ENCODE peak calls at places on chromosomes 12 and 14, in nine cellular contexts. X, S, E, B, A, M, N, V and R are unnamed samples.
A peak's percentile ranks its signal among the peaks of the same experiment; 100 is the strongest.

GRCh38 chr14:73729556-73730265 is 15.5 kb upstream of the PNMA1 start:
- DNase-seq in B (no peak), N (no peak), M (peak; percentile 66), E (no peak), S (no peak), A (no peak), V (no peak), X (no peak), R (no peak)

GRCh38 chr12:57233357-57234232 is 4.1 kb downstream of the SHMT2 start:
- DNase-seq in A (no peak), E (peak; percentile 83), S (no peak), B (peak; percentile 86), N (no peak), M (no peak), V (peak; percentile 78), X (no peak), R (peak; percentile 86)

GRCh38 chr12:24778486-24779304 is 170.2 kb downstream of the BCAT1 start:
- DNase-seq in X (peak; percentile 28), M (no peak), N (peak; percentile 58), V (peak; percentile 70), S (peak; percentile 34), E (peak; percentile 73), B (peak; percentile 84), A (peak; percentile 63), R (peak; percentile 73)

GRCh38 chr14:90349729-90350128 is 18.0 kb upstream of the NRDE2 start:
- DNase-seq in B (no peak), V (no peak), N (no peak), E (no peak), X (no peak), S (no peak), A (no peak), M (no peak), R (no peak)

GRCh38 chr12:11877869-11878780 is 192.6 kb upstream of the BCL2L14 start:
- DNase-seq in B (peak; percentile 72), X (peak; percentile 92), A (no peak), S (peak; percentile 46), M (peak; percentile 81), N (no peak), V (peak; percentile 57), E (peak; percentile 55), R (peak; percentile 73)

GRCh38 chr14:91149462-91149861 is 35.6 kb downstream of the DGLUCY start:
- DNase-seq in V (peak; percentile 98), N (peak; percentile 100), S (peak; percentile 99), M (peak; percentile 79), X (peak; percentile 98), E (peak; percentile 100), A (peak; percentile 39), B (peak; percentile 99), R (peak; percentile 100)

GRCh38 chr12:89700191-89700810 is 8.3 kb downstream of the ATP2B1 start:
- DNase-seq in N (no peak), S (no peak), X (no peak), B (no peak), V (no peak), E (no peak), A (no peak), M (no peak), R (peak; percentile 20)

GRCh38 chr12:77796775-77797174 is 33.9 kb upstream of the NAV3 start:
- DNase-seq in E (peak; percentile 64), S (peak; percentile 15), A (no peak), B (peak; percentile 81), N (peak; percentile 49), V (peak; percentile 36), X (peak; percentile 41), M (no peak), R (peak; percentile 62)

GRCh38 chr12:122946690-122947271 is 19.5 kb downstream of the ABCB9 start:
- DNase-seq in X (peak; percentile 100), A (peak; percentile 63), N (peak; percentile 98), V (peak; percentile 96), M (peak; percentile 96), B (peak; percentile 99), E (peak; percentile 99), S (peak; percentile 97), R (peak; percentile 100)

GRCh38 chr12:55686366-55687010 is 21.2 kb downstream of the ITGA7 start:
- DNase-seq in A (no peak), E (no peak), M (peak; percentile 23), S (no peak), B (no peak), V (no peak), X (no peak), N (no peak), R (no peak)

GRCh38 chr14:35028435-35028834 is 17.6 kb upstream of the FAM177A1 start:
- DNase-seq in N (no peak), M (no peak), A (no peak), B (no peak), X (no peak), E (no peak), V (no peak), S (no peak), R (no peak)

GRCh38 chr12:117036046-117036445 is 63.2 kb downstream of the TESC start:
- DNase-seq in N (no peak), S (no peak), E (no peak), B (no peak), X (no peak), A (no peak), M (no peak), V (no peak), R (no peak)

GRCh38 chr12:96091833-96092232 is 56.4 kb upstream of the LTA4H start:
- DNase-seq in X (peak; percentile 69), A (no peak), S (no peak), V (no peak), E (no peak), N (no peak), M (no peak), B (peak; percentile 20), R (peak; percentile 8)
- TF ChIP-seq CTCF in X (peak; percentile 55), A (peak; percentile 29), S (no peak), V (no peak), E (no peak), N (no peak), M (no peak), B (peak; percentile 32), R (peak; percentile 25)

GRCh38 chr12:31589896-31590729 is 823 bp downstream of the DENND5B start:
- DNase-seq in A (peak; percentile 67), E (peak; percentile 71), X (peak; percentile 52), B (peak; percentile 68), M (peak; percentile 86), V (peak; percentile 78), S (no peak), N (no peak), R (peak; percentile 56)

GRCh38 chr12:31591308-31591901 is 469 bp upstream of the DENND5B start:
- DNase-seq in B (peak; percentile 25), E (peak; percentile 54), V (peak; percentile 52), S (no peak), M (no peak), X (no peak), A (peak; percentile 10), N (no peak), R (peak; percentile 11)

GRCh38 chr12:31589582-31589895 is 1.4 kb downstream of the DENND5B start:
- DNase-seq in M (no peak), A (no peak), N (no peak), B (no peak), X (no peak), S (no peak), V (no peak), E (no peak), R (no peak)

GRCh38 chr12:31588976-31589375 is 2.0 kb downstream of the DENND5B start:
- DNase-seq in V (peak; percentile 5), A (no peak), E (peak; percentile 25), M (no peak), X (no peak), N (no peak), S (no peak), B (no peak), R (peak; percentile 6)

GRCh38 chr12:31590730-31591307 is at the start of gene DENND5B:
- DNase-seq in X (peak; percentile 23), E (peak; percentile 59), A (peak; percentile 84), V (peak; percentile 84), B (peak; percentile 75), N (no peak), M (peak; percentile 86), S (no peak), R (peak; percentile 44)
- H3K4me3 ChIP-seq in X (peak within 1 kb of the TSS; percentile 70), E (peak within 1 kb of the TSS; percentile 89), A (peak within 1 kb of the TSS; percentile 86), V (peak within 1 kb of the TSS; percentile 82), B (peak within 1 kb of the TSS; percentile 88), N (peak within 1 kb of the TSS; percentile 89), M (peak within 1 kb of the TSS; percentile 75), S (peak within 1 kb of the TSS; percentile 86), R (peak within 1 kb of the TSS; percentile 78)

DNA sequence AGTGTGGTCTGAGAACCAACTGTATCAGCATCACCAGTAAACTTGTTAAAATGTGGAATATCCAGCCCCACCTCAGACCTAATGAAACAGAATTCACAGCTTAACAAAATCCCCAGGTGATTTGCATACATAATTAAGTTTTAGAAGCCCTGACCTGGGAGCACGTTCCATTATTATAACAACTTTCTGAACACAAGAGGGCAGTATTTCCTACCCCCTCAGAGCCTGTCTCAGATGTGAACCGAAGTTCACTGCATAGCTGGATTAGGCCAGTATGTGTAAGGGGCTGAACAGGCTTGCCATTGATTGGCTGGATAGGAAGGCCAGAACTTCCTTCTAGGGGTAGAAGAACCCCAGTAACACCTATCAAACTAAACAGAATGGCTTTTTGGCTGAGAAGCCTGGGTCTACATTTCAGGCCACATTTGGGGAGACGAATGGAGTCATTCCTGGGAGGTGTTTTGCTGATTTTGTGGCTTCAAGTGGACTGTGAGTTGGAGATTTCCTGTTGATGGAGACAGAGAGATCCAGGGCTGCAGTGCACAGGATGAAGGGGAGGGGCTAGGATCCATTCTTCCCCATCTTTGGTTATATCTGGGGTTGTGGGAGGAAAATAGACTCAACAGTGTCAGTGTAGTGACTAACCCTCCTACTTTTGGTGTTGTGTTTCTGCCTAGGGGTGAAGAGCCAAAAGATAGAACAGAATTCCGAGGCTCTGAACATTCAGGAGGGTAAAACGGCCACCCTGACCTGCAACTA is 94.7 kb upstream of the OR4E1 start:
- DNase-seq in V (peak; percentile 12), A (peak; percentile 17), E (no peak), B (peak; percentile 34), X (peak; percentile 24), N (no peak), S (no peak), M (no peak), R (peak; percentile 7)
- TF ChIP-seq CTCF in V (peak; percentile 45), A (peak; percentile 57), E (no peak), B (peak; percentile 49), X (peak; percentile 56), N (peak; percentile 48), S (peak; percentile 39), M (no peak), R (peak; percentile 35)

GRCh38 chr12:64582111-64582510 is 28.2 kb upstream of the RASSF3 start:
- DNase-seq in X (no peak), B (no peak), V (no peak), N (no peak), E (no peak), M (no peak), S (no peak), A (no peak), R (no peak)

GRCh38 chr12:64582862-64583261 is 27.4 kb upstream of the RASSF3 start:
- DNase-seq in V (no peak), S (no peak), A (no peak), B (no peak), X (no peak), M (no peak), N (no peak), E (no peak), R (no peak)

GRCh38 chr12:64585085-64585484 is 25.2 kb upstream of the RASSF3 start:
- DNase-seq in S (no peak), E (no peak), N (no peak), X (no peak), V (no peak), A (no peak), B (no peak), M (no peak), R (no peak)

GRCh38 chr12:64584173-64584555 is 26.1 kb upstream of the RASSF3 start:
- DNase-seq in A (no peak), S (no peak), X (no peak), N (no peak), M (no peak), V (no peak), E (no peak), B (no peak), R (no peak)

GRCh38 chr12:64583395-64584172 is 26.7 kb upstream of the RASSF3 start:
- DNase-seq in E (peak; percentile 44), M (no peak), V (peak; percentile 13), N (no peak), B (peak; percentile 49), S (no peak), X (no peak), A (no peak), R (peak; percentile 36)
- H3K4me3 ChIP-seq in E (no peak overlapping the region), M (no peak overlapping the region), V (no peak overlapping the region), N (no peak overlapping the region), B (no peak overlapping the region), S (no peak overlapping the region), X (no peak overlapping the region), A (no peak overlapping the region), R (no peak overlapping the region)